ENCODE peak calls at places on chromosomes 11 and 22, in four cellular contexts. W is GM23248, C is SK-N-SH, I is MM.1S. N is an unnamed sample.
A peak's percentile ranks its signal among the peaks of the same experiment; 100 is the strongest.

GRCh38 chr11:2423157-2424025 is 20.9 kb downstream of the TRPM5 start:
- DNase-seq in W (no peak), C (no peak), I (no peak), N (no peak)

GRCh38 chr11:8389034-8389996 is 125.6 kb upstream of the LMO1 start:
- DNase-seq in W (no peak), C (no peak), I (no peak), N (no peak)

GRCh38 chr22:37079668-37080171 is 28.2 kb downstream of the KCTD17 start:
- DNase-seq in W (peak; percentile 59), C (no peak), I (no peak), N (no peak)

GRCh38 chr11:19953909-19954308 is 206.4 kb downstream of the DBX1 start:
- DNase-seq in W (peak; percentile 84), C (no peak), I (no peak), N (no peak)

GRCh38 chr22:50422046-50422445 is 52.8 kb downstream of the SBF1 start:
- DNase-seq in W (no peak), C (no peak), I (no peak), N (no peak)

GRCh38 chr11:125281831-125282595 is 117.5 kb downstream of the PKNOX2 start:
- DNase-seq in W (peak; percentile 54), C (no peak), I (no peak), N (no peak)

GRCh38 chr11:8605956-8606355 is 11.9 kb upstream of the STK33 start:
- DNase-seq in W (no peak), C (no peak), I (no peak), N (no peak)

GRCh38 chr11:56545531-56545930 is 2.5 kb upstream of the OR5M11 start:
- DNase-seq in W (no peak), C (no peak), I (no peak), N (no peak)

GRCh38 chr11:69166186-69167115 is 10.7 kb downstream of the SMIM38 start:
- DNase-seq in W (peak; percentile 90), C (peak; percentile 46), I (peak; percentile 91), N (peak; percentile 2)

GRCh38 chr11:9075441-9076000 is 15.9 kb downstream of the SCUBE2 start:
- DNase-seq in W (no peak), C (peak; percentile 50), I (no peak), N (no peak)

GRCh38 chr11:20754957-20755356 is 85.6 kb downstream of the NELL1 start:
- DNase-seq in W (no peak), C (peak; percentile 17), I (no peak), N (peak; percentile 0)

GRCh38 chr11:2885017-2885675 is 429 bp downstream of the CDKN1C start:
- DNase-seq in W (peak; percentile 62), C (peak; percentile 87), I (peak; percentile 71), N (no peak)

GRCh38 chr11:11444027-11444799 is 91.2 kb upstream of the CSNK2A3 start:
- DNase-seq in W (peak; percentile 33), C (no peak), I (no peak), N (no peak)

GRCh38 chr11:88469828-88470227 is 132.3 kb upstream of the CTSC start:
- DNase-seq in W (no peak), C (no peak), I (no peak), N (no peak)
- H2AFZ ChIP-seq in W (no peak overlapping the region), C (no peak overlapping the region), I (no peak overlapping the region), N (no peak overlapping the region)

GRCh38 chr11:126333142-126333541 is 22.3 kb upstream of the ST3GAL4 start:
- DNase-seq in W (no peak), C (no peak), I (no peak), N (no peak)

GRCh38 chr11:126329644-126330200 is 25.8 kb upstream of the ST3GAL4 start:
- DNase-seq in W (peak; percentile 48), C (no peak), I (no peak), N (no peak)

GRCh38 chr11:126331286-126331685 is 24.2 kb upstream of the ST3GAL4 start:
- DNase-seq in W (no peak), C (no peak), I (no peak), N (no peak)

GRCh38 chr11:126334665-126335462 is 20.6 kb upstream of the ST3GAL4 start:
- DNase-seq in W (peak; percentile 83), C (no peak), I (no peak), N (no peak)

DNA sequence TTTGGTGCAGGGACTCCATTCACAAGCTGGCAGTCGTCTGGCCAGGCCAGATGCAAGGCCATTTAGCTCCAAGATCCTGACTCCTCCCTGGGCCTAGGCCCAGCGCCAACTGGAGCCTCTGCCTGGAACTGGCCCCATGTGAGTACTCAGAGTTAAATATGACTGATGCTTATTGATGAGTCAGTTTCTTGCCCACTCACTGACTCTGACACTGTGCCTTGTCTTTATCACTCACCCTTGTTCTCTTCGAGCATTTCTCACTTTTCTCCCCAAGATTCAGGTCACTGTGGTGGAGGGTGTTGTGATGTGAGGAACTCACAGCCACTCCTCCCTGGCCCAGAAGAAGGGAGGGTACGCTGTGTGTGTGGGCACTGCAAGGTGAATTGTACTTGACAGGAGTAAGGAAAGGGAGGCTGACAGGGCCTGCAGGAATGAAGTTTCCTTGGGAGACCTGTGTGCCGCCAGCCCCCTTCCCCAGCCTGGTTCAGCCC is 23.2 kb upstream of the ST3GAL4 start:
- DNase-seq in W (peak; percentile 96), C (peak; percentile 57), I (no peak), N (no peak)
- TF ChIP-seq EZH2phosphoT487 in W (no peak), C (no peak), I (no peak), N (no peak)

GRCh38 chr22:40707154-40707553 is 27.9 kb downstream of the MCHR1 start:
- DNase-seq in W (no peak), C (no peak), I (no peak), N (no peak)

GRCh38 chr22:40708177-40708576 is 28.9 kb downstream of the MCHR1 start:
- DNase-seq in W (no peak), C (no peak), I (no peak), N (no peak)

GRCh38 chr22:40712311-40712710 is 33.0 kb downstream of the MCHR1 start:
- DNase-seq in W (no peak), C (no peak), I (no peak), N (no peak)

GRCh38 chr22:40705918-40706682 is 26.8 kb downstream of the MCHR1 start:
- DNase-seq in W (no peak), C (no peak), I (no peak), N (no peak)

DNA sequence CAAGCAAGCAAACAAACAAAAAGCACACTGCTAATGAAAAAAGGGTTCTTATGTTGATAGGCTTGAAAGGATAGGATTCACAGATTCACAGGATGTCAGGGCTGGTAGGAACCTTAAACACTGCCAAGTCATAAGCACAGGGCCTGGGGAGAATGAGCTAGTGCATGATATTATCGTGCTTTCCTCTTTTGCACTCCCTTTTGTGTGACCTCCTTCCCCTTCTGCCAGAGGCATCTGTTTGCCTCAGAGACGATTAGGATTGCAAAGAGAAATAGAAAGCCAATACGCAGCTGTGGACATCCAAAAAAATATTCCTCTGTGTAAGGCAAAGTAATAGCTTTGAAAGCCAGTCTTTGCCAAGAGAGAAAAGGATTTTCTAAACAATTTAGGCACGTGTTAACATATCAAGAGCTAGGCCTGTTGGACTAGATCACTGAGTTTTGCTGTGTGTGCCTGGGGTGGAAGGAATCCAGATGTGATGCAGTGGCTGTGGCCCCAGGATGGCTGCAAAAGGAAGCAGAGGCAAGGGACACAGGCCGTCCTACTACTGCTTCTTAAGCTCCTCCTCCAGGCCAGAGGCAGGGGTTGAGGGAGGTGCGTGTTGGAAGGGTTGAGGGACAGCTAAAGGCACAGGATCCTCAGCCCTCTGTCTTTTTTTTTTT is 30.6 kb downstream of the MCHR1 start:
- DNase-seq in W (peak; percentile 23), C (peak; percentile 54), I (no peak), N (no peak)
- H2AFZ ChIP-seq in W (no peak overlapping the region), C (no peak overlapping the region), I (no peak overlapping the region), N (no peak overlapping the region)

GRCh38 chr11:26730711-26731460 is 9.0 kb upstream of the SLC5A12 start:
- DNase-seq in W (peak; percentile 58), C (peak; percentile 4), I (no peak), N (no peak)
- TF ChIP-seq EZH2phosphoT487 in W (no peak), C (no peak), I (no peak), N (no peak)

GRCh38 chr11:118435233-118435892 is 929 bp upstream of the KMT2A start:
- DNase-seq in W (peak; percentile 64), C (peak; percentile 83), I (peak; percentile 77), N (peak; percentile 97)

GRCh38 chr11:118435893-118436624 is at the start of gene KMT2A:
- DNase-seq in W (peak; percentile 97), C (peak; percentile 96), I (peak; percentile 94), N (peak; percentile 97)

GRCh38 chr11:118437046-118437735 is 899 bp downstream of the KMT2A start:
- DNase-seq in W (peak; percentile 76), C (peak; percentile 57), I (peak; percentile 12), N (peak; percentile 53)

GRCh38 chr11:118437736-118438125 is 1.4 kb downstream of the KMT2A start:
- DNase-seq in W (peak; percentile 56), C (peak; percentile 37), I (no peak), N (peak; percentile 48)

GRCh38 chr11:118436639-118437045 is 350 bp downstream of the KMT2A start:
- DNase-seq in W (peak; percentile 69), C (no peak), I (peak; percentile 20), N (peak; percentile 59)
- H2AFZ ChIP-seq in W (peak overlapping the region; percentile 55), C (no peak overlapping the region), I (peak overlapping the region; percentile 32), N (no peak overlapping the region)

DNA sequence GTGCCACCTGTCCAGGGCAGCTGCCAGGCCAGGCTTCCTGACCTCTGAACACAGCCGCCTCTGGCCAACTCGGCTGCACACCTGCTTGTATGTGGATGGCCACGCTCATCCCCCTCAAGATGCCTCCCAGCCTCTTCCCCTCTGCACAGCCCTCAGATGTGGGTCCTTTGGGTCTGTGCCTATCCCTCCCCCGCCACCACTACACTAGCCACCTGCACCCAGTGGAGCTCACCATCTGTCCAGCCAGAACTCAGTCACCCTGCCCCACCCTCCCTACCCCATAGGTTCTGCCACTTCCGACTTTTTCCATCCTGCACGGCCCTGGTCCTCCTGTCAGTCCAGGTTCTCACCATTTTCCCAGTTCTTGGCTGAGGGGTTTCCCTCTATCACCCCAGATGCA is 44.6 kb downstream of the PHF21B start:
- DNase-seq in W (no peak), C (no peak), I (no peak), N (no peak)
- TF ChIP-seq EZH2phosphoT487 in W (no peak), C (no peak), I (no peak), N (no peak)

N was measured in OCI-LY7.